ENCODE peak calls at places on chromosome 12, in ten cellular contexts. One of them, this sample, is unnamed.

GRCh38 chr12:112116232-112117060 is 7.9 kb upstream of the NAA25 start:
- DNase-seq in caudate nucleus: peak
- DNase-seq in fibroblast of the aortic adventitia: peak
- DNase-seq in transverse colon: peak
- DNase-seq in choroid plexus epithelial cell: peak
- DNase-seq in T-helper 1 cell: no peak
- DNase-seq in neural crest cell: peak
- DNase-seq in Peyer's patch: no peak
- DNase-seq in GM10248: peak
- DNase-seq in fibroblast of villous mesenchyme: peak
- DNase-seq in this sample: peak

GRCh38 chr12:68034567-68034966 is 45.3 kb downstream of the IFNG-AS1 start:
- DNase-seq in fibroblast of the aortic adventitia: no peak
- DNase-seq in GM10248: no peak
- DNase-seq in fibroblast of villous mesenchyme: no peak
- DNase-seq in Peyer's patch: no peak
- DNase-seq in neural crest cell: no peak
- DNase-seq in choroid plexus epithelial cell: no peak
- DNase-seq in caudate nucleus: no peak
- DNase-seq in T-helper 1 cell: no peak
- DNase-seq in transverse colon: no peak
- DNase-seq in this sample: no peak

GRCh38 chr12:118060301-118061010 is 523 bp downstream of the WSB2 start:
- DNase-seq in neural crest cell: peak
- DNase-seq in transverse colon: peak
- DNase-seq in fibroblast of the aortic adventitia: no peak
- DNase-seq in T-helper 1 cell: peak
- DNase-seq in caudate nucleus: peak
- DNase-seq in fibroblast of villous mesenchyme: peak
- DNase-seq in GM10248: no peak
- DNase-seq in choroid plexus epithelial cell: no peak
- DNase-seq in Peyer's patch: peak
- DNase-seq in this sample: no peak

GRCh38 chr12:110932048-110932447 is 11.7 kb upstream of the MYL2 start:
- DNase-seq in neural crest cell: peak
- DNase-seq in fibroblast of the aortic adventitia: no peak
- DNase-seq in caudate nucleus: no peak
- DNase-seq in T-helper 1 cell: no peak
- DNase-seq in choroid plexus epithelial cell: peak
- DNase-seq in transverse colon: no peak
- DNase-seq in fibroblast of villous mesenchyme: no peak
- DNase-seq in Peyer's patch: no peak
- DNase-seq in GM10248: no peak
- DNase-seq in this sample: no peak

GRCh38 chr12:98587084-98587483 is 6.4 kb upstream of the SLC25A3 start:
- DNase-seq in neural crest cell: no peak
- DNase-seq in fibroblast of villous mesenchyme: no peak
- DNase-seq in T-helper 1 cell: no peak
- DNase-seq in Peyer's patch: no peak
- DNase-seq in fibroblast of the aortic adventitia: no peak
- DNase-seq in choroid plexus epithelial cell: no peak
- DNase-seq in GM10248: no peak
- DNase-seq in caudate nucleus: no peak
- DNase-seq in transverse colon: no peak
- DNase-seq in this sample: no peak

GRCh38 chr12:117441751-117442150 is 80.3 kb upstream of the NOS1 start:
- DNase-seq in T-helper 1 cell: no peak
- DNase-seq in GM10248: no peak
- DNase-seq in caudate nucleus: peak
- DNase-seq in fibroblast of villous mesenchyme: no peak
- DNase-seq in Peyer's patch: no peak
- DNase-seq in choroid plexus epithelial cell: no peak
- DNase-seq in fibroblast of the aortic adventitia: no peak
- DNase-seq in neural crest cell: no peak
- DNase-seq in transverse colon: no peak
- DNase-seq in this sample: peak

GRCh38 chr12:22333751-22334695 is 484 bp downstream of the ST8SIA1 start:
- DNase-seq in caudate nucleus: peak
- DNase-seq in fibroblast of the aortic adventitia: no peak
- DNase-seq in GM10248: peak
- DNase-seq in neural crest cell: peak
- DNase-seq in transverse colon: peak
- DNase-seq in T-helper 1 cell: no peak
- DNase-seq in choroid plexus epithelial cell: no peak
- DNase-seq in fibroblast of villous mesenchyme: no peak
- DNase-seq in Peyer's patch: no peak
- DNase-seq in this sample: no peak

GRCh38 chr12:45234134-45234865 is 18.4 kb downstream of the ANO6 start:
- DNase-seq in neural crest cell: no peak
- DNase-seq in fibroblast of the aortic adventitia: peak
- DNase-seq in choroid plexus epithelial cell: peak
- DNase-seq in GM10248: no peak
- DNase-seq in transverse colon: no peak
- DNase-seq in fibroblast of villous mesenchyme: peak
- DNase-seq in Peyer's patch: no peak
- DNase-seq in T-helper 1 cell: no peak
- DNase-seq in caudate nucleus: no peak
- DNase-seq in this sample: peak

GRCh38 chr12:132207083-132207775 is 63.0 kb downstream of the NOC4L start:
- DNase-seq in T-helper 1 cell: no peak
- DNase-seq in choroid plexus epithelial cell: no peak
- DNase-seq in neural crest cell: no peak
- DNase-seq in Peyer's patch: no peak
- DNase-seq in caudate nucleus: no peak
- DNase-seq in fibroblast of the aortic adventitia: no peak
- DNase-seq in fibroblast of villous mesenchyme: no peak
- DNase-seq in GM10248: no peak
- DNase-seq in transverse colon: no peak
- DNase-seq in this sample: no peak

GRCh38 chr12:27094726-27095125 is 12.3 kb upstream of the C12orf71 start:
- DNase-seq in caudate nucleus: no peak
- DNase-seq in Peyer's patch: no peak
- DNase-seq in fibroblast of the aortic adventitia: no peak
- DNase-seq in neural crest cell: no peak
- DNase-seq in T-helper 1 cell: no peak
- DNase-seq in GM10248: peak
- DNase-seq in transverse colon: no peak
- DNase-seq in fibroblast of villous mesenchyme: no peak
- DNase-seq in choroid plexus epithelial cell: no peak
- DNase-seq in this sample: no peak

GRCh38 chr12:126681676-126682075 is 1585.3 kb upstream of the TMEM132C start:
- DNase-seq in transverse colon: no peak
- DNase-seq in choroid plexus epithelial cell: no peak
- DNase-seq in GM10248: no peak
- DNase-seq in caudate nucleus: no peak
- DNase-seq in fibroblast of villous mesenchyme: no peak
- DNase-seq in Peyer's patch: no peak
- DNase-seq in fibroblast of the aortic adventitia: peak
- DNase-seq in T-helper 1 cell: no peak
- DNase-seq in neural crest cell: no peak
- DNase-seq in this sample: no peak

GRCh38 chr12:31558521-31558920 is 32.4 kb downstream of the DENND5B start:
- DNase-seq in caudate nucleus: no peak
- DNase-seq in T-helper 1 cell: no peak
- DNase-seq in choroid plexus epithelial cell: no peak
- DNase-seq in Peyer's patch: no peak
- DNase-seq in transverse colon: no peak
- DNase-seq in fibroblast of the aortic adventitia: peak
- DNase-seq in fibroblast of villous mesenchyme: no peak
- DNase-seq in GM10248: no peak
- DNase-seq in neural crest cell: no peak
- DNase-seq in this sample: no peak

GRCh38 chr12:56081393-56082347 is 1.7 kb downstream of the ERBB3 start:
- DNase-seq in Peyer's patch: no peak
- DNase-seq in fibroblast of the aortic adventitia: no peak
- DNase-seq in choroid plexus epithelial cell: no peak
- DNase-seq in neural crest cell: peak
- DNase-seq in GM10248: no peak
- DNase-seq in transverse colon: peak
- DNase-seq in caudate nucleus: peak
- DNase-seq in T-helper 1 cell: no peak
- DNase-seq in fibroblast of villous mesenchyme: no peak
- DNase-seq in this sample: no peak

GRCh38 chr12:46264057-46264456 is 4.8 kb downstream of the SLC38A1 start:
- DNase-seq in transverse colon: no peak
- DNase-seq in GM10248: no peak
- DNase-seq in Peyer's patch: no peak
- DNase-seq in fibroblast of villous mesenchyme: no peak
- DNase-seq in caudate nucleus: no peak
- DNase-seq in choroid plexus epithelial cell: peak
- DNase-seq in fibroblast of the aortic adventitia: peak
- DNase-seq in T-helper 1 cell: no peak
- DNase-seq in neural crest cell: no peak
- DNase-seq in this sample: no peak

GRCh38 chr12:114131824-114132223 is 165.7 kb upstream of the RBM19 start:
- DNase-seq in fibroblast of villous mesenchyme: no peak
- DNase-seq in transverse colon: no peak
- DNase-seq in GM10248: no peak
- DNase-seq in Peyer's patch: no peak
- DNase-seq in fibroblast of the aortic adventitia: no peak
- DNase-seq in caudate nucleus: no peak
- DNase-seq in choroid plexus epithelial cell: no peak
- DNase-seq in neural crest cell: no peak
- DNase-seq in T-helper 1 cell: no peak
- DNase-seq in this sample: no peak

GRCh38 chr12:110536834-110537604 is 34.9 kb downstream of the RAD9B start:
- DNase-seq in transverse colon: no peak
- DNase-seq in fibroblast of the aortic adventitia: no peak
- DNase-seq in neural crest cell: no peak
- DNase-seq in GM10248: no peak
- DNase-seq in choroid plexus epithelial cell: no peak
- DNase-seq in T-helper 1 cell: no peak
- DNase-seq in caudate nucleus: no peak
- DNase-seq in Peyer's patch: no peak
- DNase-seq in fibroblast of villous mesenchyme: no peak
- DNase-seq in this sample: no peak

GRCh38 chr12:42987216-42987631 is 397.7 kb upstream of the PRICKLE1 start:
- DNase-seq in transverse colon: no peak
- DNase-seq in fibroblast of the aortic adventitia: no peak
- DNase-seq in GM10248: no peak
- DNase-seq in caudate nucleus: no peak
- DNase-seq in neural crest cell: no peak
- DNase-seq in T-helper 1 cell: no peak
- DNase-seq in fibroblast of villous mesenchyme: no peak
- DNase-seq in Peyer's patch: no peak
- DNase-seq in choroid plexus epithelial cell: no peak
- DNase-seq in this sample: no peak

GRCh38 chr12:95658386-95658785 is 107.1 kb upstream of the USP44 start:
- DNase-seq in transverse colon: no peak
- DNase-seq in fibroblast of villous mesenchyme: no peak
- DNase-seq in T-helper 1 cell: no peak
- DNase-seq in fibroblast of the aortic adventitia: no peak
- DNase-seq in neural crest cell: no peak
- DNase-seq in Peyer's patch: no peak
- DNase-seq in GM10248: no peak
- DNase-seq in caudate nucleus: no peak
- DNase-seq in choroid plexus epithelial cell: no peak
- DNase-seq in this sample: no peak

GRCh38 chr12:7375145-7375543 is 68.8 kb downstream of the CD163L1 start:
- DNase-seq in T-helper 1 cell: no peak
- DNase-seq in transverse colon: no peak
- DNase-seq in Peyer's patch: no peak
- DNase-seq in caudate nucleus: no peak
- DNase-seq in fibroblast of the aortic adventitia: no peak
- DNase-seq in fibroblast of villous mesenchyme: no peak
- DNase-seq in choroid plexus epithelial cell: no peak
- DNase-seq in GM10248: no peak
- DNase-seq in neural crest cell: no peak
- DNase-seq in this sample: no peak

GRCh38 chr12:25151476-25151875 is 43.5 kb downstream of the DNAI7 start:
- DNase-seq in fibroblast of the aortic adventitia: peak
- DNase-seq in choroid plexus epithelial cell: peak
- DNase-seq in transverse colon: peak
- DNase-seq in Peyer's patch: no peak
- DNase-seq in fibroblast of villous mesenchyme: peak
- DNase-seq in T-helper 1 cell: no peak
- DNase-seq in neural crest cell: no peak
- DNase-seq in GM10248: no peak
- DNase-seq in caudate nucleus: no peak
- DNase-seq in this sample: peak

GRCh38 chr12:3196488-3196887 is 119.3 kb downstream of the TSPAN9 start:
- DNase-seq in fibroblast of the aortic adventitia: no peak
- DNase-seq in fibroblast of villous mesenchyme: no peak
- DNase-seq in GM10248: no peak
- DNase-seq in choroid plexus epithelial cell: no peak
- DNase-seq in T-helper 1 cell: no peak
- DNase-seq in transverse colon: no peak
- DNase-seq in neural crest cell: no peak
- DNase-seq in caudate nucleus: no peak
- DNase-seq in Peyer's patch: no peak
- DNase-seq in this sample: no peak

GRCh38 chr12:88153959-88154358 is 11.9 kb downstream of the TMTC3 start:
- DNase-seq in neural crest cell: no peak
- DNase-seq in GM10248: no peak
- DNase-seq in transverse colon: no peak
- DNase-seq in Peyer's patch: no peak
- DNase-seq in fibroblast of the aortic adventitia: peak
- DNase-seq in T-helper 1 cell: no peak
- DNase-seq in caudate nucleus: no peak
- DNase-seq in choroid plexus epithelial cell: peak
- DNase-seq in fibroblast of villous mesenchyme: peak
- DNase-seq in this sample: no peak

GRCh38 chr12:93699271-93700141 is 22.3 kb downstream of the CRADD start:
- DNase-seq in choroid plexus epithelial cell: peak
- DNase-seq in caudate nucleus: no peak
- DNase-seq in Peyer's patch: no peak
- DNase-seq in T-helper 1 cell: no peak
- DNase-seq in fibroblast of the aortic adventitia: peak
- DNase-seq in neural crest cell: no peak
- DNase-seq in GM10248: no peak
- DNase-seq in fibroblast of villous mesenchyme: peak
- DNase-seq in transverse colon: no peak
- DNase-seq in this sample: no peak

GRCh38 chr12:48977290-48978281 is 536 bp upstream of the WNT1 start:
- DNase-seq in Peyer's patch: peak
- DNase-seq in T-helper 1 cell: peak
- DNase-seq in neural crest cell: peak
- DNase-seq in transverse colon: peak
- DNase-seq in choroid plexus epithelial cell: peak
- DNase-seq in GM10248: peak
- DNase-seq in fibroblast of villous mesenchyme: no peak
- DNase-seq in caudate nucleus: no peak
- DNase-seq in fibroblast of the aortic adventitia: no peak
- DNase-seq in this sample: no peak

GRCh38 chr12:123054371-123054770 is 73.9 kb downstream of the ARL6IP4 start:
- DNase-seq in neural crest cell: no peak
- DNase-seq in transverse colon: no peak
- DNase-seq in Peyer's patch: no peak
- DNase-seq in caudate nucleus: no peak
- DNase-seq in fibroblast of the aortic adventitia: no peak
- DNase-seq in choroid plexus epithelial cell: no peak
- DNase-seq in GM10248: no peak
- DNase-seq in fibroblast of villous mesenchyme: no peak
- DNase-seq in T-helper 1 cell: no peak
- DNase-seq in this sample: no peak

GRCh38 chr12:25957898-25958253 is 606 bp upstream of the RASSF8 start:
- DNase-seq in neural crest cell: no peak
- DNase-seq in transverse colon: no peak
- DNase-seq in Peyer's patch: no peak
- DNase-seq in fibroblast of the aortic adventitia: peak
- DNase-seq in T-helper 1 cell: no peak
- DNase-seq in choroid plexus epithelial cell: peak
- DNase-seq in caudate nucleus: no peak
- DNase-seq in fibroblast of villous mesenchyme: peak
- DNase-seq in GM10248: no peak
- DNase-seq in this sample: no peak

GRCh38 chr12:42960087-42960527 is 370.6 kb upstream of the PRICKLE1 start:
- DNase-seq in fibroblast of villous mesenchyme: no peak
- DNase-seq in fibroblast of the aortic adventitia: no peak
- DNase-seq in GM10248: no peak
- DNase-seq in transverse colon: no peak
- DNase-seq in choroid plexus epithelial cell: no peak
- DNase-seq in Peyer's patch: no peak
- DNase-seq in caudate nucleus: no peak
- DNase-seq in neural crest cell: no peak
- DNase-seq in T-helper 1 cell: no peak
- DNase-seq in this sample: no peak

GRCh38 chr12:10178766-10179165 is at the start of gene TMEM52B:
- DNase-seq in caudate nucleus: no peak
- DNase-seq in Peyer's patch: no peak
- DNase-seq in neural crest cell: no peak
- DNase-seq in GM10248: no peak
- DNase-seq in transverse colon: no peak
- DNase-seq in T-helper 1 cell: no peak
- DNase-seq in fibroblast of villous mesenchyme: no peak
- DNase-seq in fibroblast of the aortic adventitia: no peak
- DNase-seq in choroid plexus epithelial cell: no peak
- DNase-seq in this sample: no peak

This sample was measured in T1000.